ENCODE peak calls at places on chromosomes 12 and 14, in six cellular contexts. S is AG04449, I is fibroblast of lung, F is PC-9, Y is tibial artery, T is astrocyte of the spinal cord. G is an unnamed sample.

GRCh38 chr14:31286456-31287293 is 79.1 kb upstream of the HECTD1 start:
- DNase-seq in S (no peak), I (no peak), F (no peak), Y (no peak), T (no peak), G (no peak)

GRCh38 chr14:64421166-64421565 is 33.0 kb downstream of the MTHFD1 start:
- DNase-seq in S (no peak), I (peak), F (peak), Y (no peak), T (peak), G (peak)

GRCh38 chr12:56020437-56021189 is at the start of gene IKZF4:
- DNase-seq in S (no peak), I (peak), F (no peak), Y (no peak), T (peak), G (no peak)

GRCh38 chr12:34340534-34341361 is 318.5 kb downstream of the ALG10 start:
- DNase-seq in S (no peak), I (no peak), F (no peak), Y (no peak), T (no peak), G (no peak)

GRCh38 chr14:76955575-76956252 is 72.8 kb downstream of the IRF2BPL start:
- DNase-seq in S (no peak), I (peak), F (peak), Y (no peak), T (peak), G (peak)

GRCh38 chr14:22871200-22871961 is at the start of gene LRP10:
- DNase-seq in S (no peak), I (peak), F (peak), Y (peak), T (peak), G (peak)

GRCh38 chr12:3540387-3541320 is 49.7 kb downstream of the PRMT8 start:
- DNase-seq in S (no peak), I (no peak), F (no peak), Y (peak), T (no peak), G (no peak)

GRCh38 chr14:102503576-102504224 is 5.9 kb downstream of the ANKRD9 start:
- DNase-seq in S (no peak), I (no peak), F (no peak), Y (no peak), T (no peak), G (no peak)

GRCh38 chr14:73802431-73803188 is 49.0 kb upstream of the PTGR2 start:
- DNase-seq in S (no peak), I (no peak), F (no peak), Y (no peak), T (no peak), G (no peak)

GRCh38 chr14:92492261-92492660 is 21.3 kb upstream of the RIN3 start:
- DNase-seq in S (no peak), I (no peak), F (no peak), Y (no peak), T (no peak), G (no peak)

GRCh38 chr14:96398432-96398831 is 6.5 kb downstream of the AK7 start:
- DNase-seq in S (no peak), I (no peak), F (no peak), Y (no peak), T (no peak), G (no peak)

GRCh38 chr12:112025808-112026375 is 12.7 kb downstream of the ERP29 start:
- DNase-seq in S (no peak), I (no peak), F (no peak), Y (no peak), T (no peak), G (no peak)

GRCh38 chr12:46303039-46303666 is 34.3 kb upstream of the SLC38A1 start:
- DNase-seq in S (no peak), I (peak), F (no peak), Y (no peak), T (peak), G (peak)

GRCh38 chr12:25526778-25527177 is 26.3 kb downstream of the LMNTD1 start:
- DNase-seq in S (no peak), I (no peak), F (no peak), Y (no peak), T (no peak), G (no peak)

GRCh38 chr14:56482306-56482705 is 97.3 kb upstream of the TMEM260 start:
- DNase-seq in S (no peak), I (no peak), F (no peak), Y (no peak), T (no peak), G (no peak)

GRCh38 chr12:6201199-6201608 is 1.0 kb downstream of the CD9 start:
- DNase-seq in S (no peak), I (no peak), F (peak), Y (no peak), T (no peak), G (no peak)

GRCh38 chr12:95836630-95837239 is 22.0 kb upstream of the SNRPF start:
- DNase-seq in S (no peak), I (peak), F (peak), Y (no peak), T (peak), G (peak)

GRCh38 chr14:101810897-101811620 is 49.5 kb downstream of the PPP2R5C start:
- DNase-seq in S (no peak), I (peak), F (peak), Y (no peak), T (no peak), G (peak)

GRCh38 chr12:132429932-132430643 is 59.9 kb upstream of the FBRSL1 start:
- DNase-seq in S (no peak), I (no peak), F (no peak), Y (no peak), T (no peak), G (no peak)

GRCh38 chr12:39872425-39872824 is 233.5 kb downstream of the SLC2A13 start:
- DNase-seq in S (no peak), I (peak), F (no peak), Y (no peak), T (no peak), G (no peak)

GRCh38 chr14:94633116-94633515 is 20.9 kb downstream of the SERPINA3 start:
- DNase-seq in S (no peak), I (no peak), F (no peak), Y (no peak), T (no peak), G (no peak)

GRCh38 chr12:3311027-3311402 is 180.0 kb upstream of the PRMT8 start:
- DNase-seq in S (no peak), I (peak), F (peak), Y (no peak), T (peak), G (no peak)

GRCh38 chr14:95829321-95829720 is 47.3 kb upstream of the TUNAR start:
- DNase-seq in S (no peak), I (no peak), F (no peak), Y (no peak), T (no peak), G (no peak)

GRCh38 chr12:130646690-130647089 is 69.4 kb downstream of the RIMBP2 start:
- DNase-seq in S (no peak), I (no peak), F (no peak), Y (no peak), T (no peak), G (no peak)

DNA sequence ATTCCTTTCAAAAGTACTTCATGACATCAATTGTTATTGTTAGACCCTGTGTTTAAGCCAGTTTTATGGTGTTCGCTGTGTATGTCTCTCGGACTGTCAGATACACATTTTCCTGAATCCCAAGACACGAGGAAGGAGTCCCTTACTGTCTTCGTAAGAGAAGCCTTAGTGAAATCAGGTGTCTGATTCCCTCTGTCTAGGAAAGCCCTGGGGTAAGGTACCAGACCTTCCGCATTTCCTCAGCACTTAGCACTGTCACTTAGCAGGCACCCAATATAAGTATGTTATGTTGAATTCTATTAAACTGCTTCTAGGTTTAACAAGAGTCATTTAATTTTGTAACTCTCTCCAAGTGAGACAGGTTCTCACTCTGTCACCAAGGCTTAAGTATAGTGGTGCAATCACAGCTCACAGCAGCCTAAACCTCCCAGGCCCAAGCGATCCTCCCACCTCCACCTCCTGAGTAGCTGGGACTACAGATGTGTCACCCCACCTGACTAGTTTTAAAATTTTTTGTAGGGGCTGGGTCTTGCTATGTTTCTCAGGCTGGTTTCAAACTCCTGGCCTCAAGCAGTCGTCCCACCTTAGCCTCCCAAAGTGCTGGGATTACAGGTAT is 111.0 kb downstream of the BBS10 start:
- DNase-seq in S (no peak), I (no peak), F (peak), Y (no peak), T (no peak), G (no peak)
- TF ChIP-seq CTCF in S (no peak), I (no peak), F (no peak), Y (no peak), T (no peak), G (no peak)

DNA sequence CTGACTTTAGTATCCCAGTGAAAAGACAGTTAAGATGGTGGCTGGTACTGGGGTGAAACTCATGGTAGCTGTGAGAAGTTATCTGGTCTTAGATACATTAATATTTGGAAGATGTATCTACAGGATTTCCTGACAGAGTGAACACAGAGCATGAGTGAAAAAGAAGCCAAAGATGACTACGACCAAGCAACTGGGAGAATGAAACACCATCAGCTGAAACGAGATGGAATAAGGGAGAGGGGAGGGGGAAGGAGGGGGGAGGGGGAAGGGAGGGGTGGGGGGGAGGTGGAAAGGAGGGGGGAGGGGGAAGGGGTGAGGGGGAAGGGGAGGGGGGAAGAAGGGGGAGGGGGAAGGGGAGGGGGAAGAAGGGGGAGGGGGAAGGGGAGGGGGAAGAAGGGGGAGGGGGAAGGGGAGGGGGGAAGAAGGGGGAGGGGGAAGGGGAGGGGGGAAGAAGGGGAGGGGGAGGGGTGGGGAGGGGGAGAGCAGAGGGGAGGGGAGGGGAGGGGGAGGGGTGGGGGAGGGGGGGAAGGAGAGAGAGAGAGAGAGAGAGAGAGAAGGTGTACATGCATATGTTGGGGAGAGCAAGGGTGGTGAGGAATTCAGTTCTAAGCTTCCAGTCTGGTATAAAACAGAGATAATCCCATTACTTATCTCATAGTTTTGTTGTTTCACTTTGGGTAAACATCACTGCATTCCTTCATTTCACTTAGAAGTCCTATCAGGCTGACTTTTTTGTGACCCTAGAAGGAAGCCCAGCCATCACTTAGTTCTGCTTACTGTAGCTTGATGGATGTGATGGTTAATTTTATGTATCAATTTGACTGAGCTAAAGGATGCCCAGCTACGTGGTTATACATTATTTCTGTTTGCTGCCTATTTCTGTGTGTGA is 73.9 kb downstream of the SPPL3 start:
- DNase-seq in S (no peak), I (no peak), F (no peak), Y (no peak), T (no peak), G (no peak)
- TF ChIP-seq CTCF in S (no peak), I (no peak), F (no peak), Y (no peak), T (no peak), G (no peak)

GRCh38 chr12:20122274-20122673 is 246.1 kb upstream of the PDE3A start:
- DNase-seq in S (no peak), I (no peak), F (no peak), Y (no peak), T (no peak), G (no peak)
- TF ChIP-seq CTCF in S (no peak), I (no peak), F (no peak), Y (no peak), T (no peak), G (no peak)

DNA sequence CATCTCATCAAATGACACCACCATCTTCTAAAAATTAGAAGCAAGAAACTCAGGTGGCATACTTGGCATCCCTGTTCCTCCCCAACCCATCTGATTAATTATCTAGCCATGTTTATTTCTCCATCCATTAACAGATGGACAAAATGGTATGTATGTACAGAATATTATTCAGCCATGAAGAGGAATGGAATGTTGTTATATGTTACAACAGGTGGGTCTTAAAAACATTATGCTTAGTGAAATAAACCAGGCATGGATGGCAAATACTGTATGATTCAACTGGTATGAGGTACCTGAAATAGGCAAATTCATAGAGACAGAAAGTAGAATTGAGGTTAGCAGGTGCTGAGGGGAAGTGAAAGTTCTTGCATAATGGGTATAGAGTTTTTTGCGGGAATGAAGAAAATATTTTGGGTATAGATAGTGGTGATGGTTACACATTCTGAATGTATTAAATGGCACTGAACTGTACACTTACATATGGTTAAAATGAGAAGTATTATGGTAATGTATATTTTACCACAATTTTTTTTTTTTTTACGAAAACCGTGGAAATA is 17.5 kb downstream of the YY1 start:
- DNase-seq in S (no peak), I (no peak), F (no peak), Y (no peak), T (no peak), G (no peak)
- TF ChIP-seq CTCF in S (no peak), I (no peak), F (no peak), Y (no peak), T (no peak), G (no peak)

GRCh38 chr12:69345077-69345476 is 3.1 kb upstream of the LYZ start:
- DNase-seq in S (no peak), I (no peak), F (no peak), Y (no peak), T (no peak), G (no peak)

GRCh38 chr12:69350777-69351176 is 2.6 kb downstream of the LYZ start:
- DNase-seq in S (no peak), I (no peak), F (no peak), Y (no peak), T (no peak), G (no peak)

GRCh38 chr12:69350002-69350626 is 1.9 kb downstream of the LYZ start:
- DNase-seq in S (no peak), I (no peak), F (no peak), Y (no peak), T (no peak), G (no peak)

GRCh38 chr12:69345742-69346141 is 2.4 kb upstream of the LYZ start:
- DNase-seq in S (no peak), I (no peak), F (no peak), Y (no peak), T (no peak), G (no peak)

DNA sequence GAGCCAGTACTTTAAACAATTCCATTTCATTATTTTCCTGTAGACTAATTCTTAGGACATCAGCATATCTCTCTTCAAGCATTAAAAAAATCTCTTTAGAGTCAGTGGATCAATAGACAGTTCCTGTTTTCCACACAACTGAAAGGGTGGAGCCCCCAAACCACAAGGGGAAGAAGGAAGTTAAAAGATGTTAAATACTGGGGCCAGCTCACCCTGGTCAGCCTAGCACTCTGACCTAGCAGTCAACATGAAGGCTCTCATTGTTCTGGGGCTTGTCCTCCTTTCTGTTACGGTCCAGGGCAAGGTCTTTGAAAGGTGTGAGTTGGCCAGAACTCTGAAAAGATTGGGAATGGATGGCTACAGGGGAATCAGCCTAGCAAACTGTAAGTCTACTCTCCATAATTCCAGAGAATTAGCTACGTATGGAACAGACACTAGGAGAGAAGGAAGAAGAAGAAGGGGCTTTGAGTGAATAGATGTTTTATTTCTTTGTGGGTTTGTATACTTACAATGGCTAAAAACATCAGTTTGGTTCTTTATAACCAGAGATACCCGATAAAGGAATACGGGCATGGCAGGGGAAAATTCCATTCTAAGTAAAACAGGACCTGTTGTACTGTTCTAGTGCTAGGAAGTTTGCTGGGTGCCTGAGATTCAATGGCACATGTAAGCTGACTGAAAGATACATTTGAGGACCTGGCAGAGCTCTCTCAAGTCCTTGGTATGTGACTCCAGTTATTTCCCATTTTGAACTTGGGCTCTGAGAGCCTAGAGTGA is at the start of gene LYZ:
- DNase-seq in S (no peak), I (no peak), F (no peak), Y (no peak), T (no peak), G (no peak)
- TF ChIP-seq CTCF in S (no peak), I (no peak), F (no peak), Y (no peak), T (no peak), G (no peak)

GRCh38 chr12:78966926-78967325 is 102.4 kb downstream of the SYT1 start:
- DNase-seq in S (no peak), I (no peak), F (no peak), Y (no peak), T (no peak), G (no peak)
- TF ChIP-seq CTCF in S (no peak), I (no peak), F (no peak), Y (no peak), T (no peak), G (no peak)

DNA sequence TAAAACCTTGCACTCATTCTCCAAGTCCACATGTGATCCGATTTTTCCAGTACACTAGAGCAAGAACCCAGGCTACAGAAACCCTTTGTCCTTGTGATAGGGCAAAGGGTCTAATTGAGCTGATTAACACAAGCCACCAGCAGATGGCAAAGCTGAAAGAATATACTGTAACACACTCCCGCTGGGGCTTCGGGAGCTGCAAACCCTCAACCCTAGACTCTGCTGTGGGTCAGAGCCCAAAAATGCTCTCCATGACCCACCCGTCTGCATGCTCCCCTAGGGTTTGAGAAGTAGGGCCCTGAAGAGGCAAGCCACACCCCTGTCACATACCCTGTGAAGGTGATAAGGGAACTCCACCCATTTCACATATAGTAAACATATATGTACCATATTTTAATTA is 33.6 kb upstream of the PCNX1 start:
- DNase-seq in S (no peak), I (no peak), F (no peak), Y (no peak), T (no peak), G (no peak)
- TF ChIP-seq CTCF in S (no peak), I (no peak), F (no peak), Y (peak), T (no peak), G (peak)